ENCODE peak calls at places on chromosome 16, in seven cellular contexts. O, N, U, P, S, E and Q are unnamed samples.

GRCh38 chr16:77949445-77949844 is 72.9 kb upstream of the CLEC3A start:
- DNase-seq in O (no peak), N (no peak), U (no peak), P (no peak), S (no peak), E (no peak), Q (no peak)

GRCh38 chr16:66551362-66551761 is 1.0 kb upstream of the CKLF start:
- DNase-seq in O (peak), N (peak), U (peak), P (peak), S (peak), E (no peak), Q (no peak)

GRCh38 chr16:68300736-68301459 is 9.8 kb downstream of the SLC7A6OS start:
- DNase-seq in O (no peak), N (no peak), U (no peak), P (no peak), S (no peak), E (no peak), Q (no peak)

GRCh38 chr16:12421688-12422087 is 382.0 kb downstream of the CPPED1 start:
- DNase-seq in O (no peak), N (no peak), U (no peak), P (no peak), S (no peak), E (no peak), Q (no peak)

GRCh38 chr16:66979011-66979717 is 9.2 kb upstream of the CES4A start:
- DNase-seq in O (peak), N (no peak), U (no peak), P (no peak), S (peak), E (no peak), Q (no peak)

GRCh38 chr16:80990978-80991377 is 15.7 kb downstream of the CMC2 start:
- DNase-seq in O (no peak), N (no peak), U (no peak), P (no peak), S (no peak), E (no peak), Q (no peak)

GRCh38 chr16:50836121-50836541 is 94.2 kb downstream of the CYLD start:
- DNase-seq in O (no peak), N (no peak), U (peak), P (no peak), S (no peak), E (no peak), Q (no peak)

GRCh38 chr16:55569025-55569424 is 2.5 kb downstream of the CAPNS2 start:
- DNase-seq in O (no peak), N (no peak), U (peak), P (no peak), S (peak), E (no peak), Q (no peak)

GRCh38 chr16:11526921-11527320 is 59.8 kb downstream of the LITAF start:
- DNase-seq in O (no peak), N (no peak), U (no peak), P (no peak), S (no peak), E (no peak), Q (no peak)

GRCh38 chr16:55051571-55051970 is 120.9 kb downstream of the IRX5 start:
- DNase-seq in O (no peak), N (no peak), U (no peak), P (no peak), S (no peak), E (no peak), Q (no peak)

GRCh38 chr16:30665830-30666190 is 7.6 kb downstream of the FBRS start:
- DNase-seq in O (no peak), N (no peak), U (peak), P (no peak), S (no peak), E (no peak), Q (no peak)

GRCh38 chr16:48003226-48003907 is 152.4 kb downstream of the ABCC12 start:
- DNase-seq in O (no peak), N (no peak), U (no peak), P (no peak), S (peak), E (no peak), Q (no peak)

GRCh38 chr16:9602201-9602600 is 510.8 kb downstream of the HAPSTR1 start:
- DNase-seq in O (no peak), N (no peak), U (no peak), P (no peak), S (no peak), E (no peak), Q (no peak)

GRCh38 chr16:19517424-19518089 is 4.3 kb downstream of the GDE1 start:
- DNase-seq in O (no peak), N (no peak), U (peak), P (no peak), S (peak), E (no peak), Q (peak)

GRCh38 chr16:2792945-2793344 is 5.3 kb upstream of the PRSS41 start:
- DNase-seq in O (no peak), N (no peak), U (no peak), P (no peak), S (no peak), E (no peak), Q (no peak)
- TF ChIP-seq CTCF in O (no peak), N (no peak), U (no peak), P (no peak), S (no peak), E (no peak), Q (no peak)

GRCh38 chr16:16997349-16997748 is 473.4 kb downstream of the XYLT1 start:
- DNase-seq in O (no peak), N (no peak), U (no peak), P (no peak), S (no peak), E (no peak), Q (no peak)

GRCh38 chr16:17001471-17001870 is 469.3 kb downstream of the XYLT1 start:
- DNase-seq in O (no peak), N (no peak), U (no peak), P (no peak), S (no peak), E (no peak), Q (no peak)

GRCh38 chr16:16994831-16995230 is 475.9 kb downstream of the XYLT1 start:
- DNase-seq in O (no peak), N (no peak), U (no peak), P (no peak), S (no peak), E (no peak), Q (no peak)

GRCh38 chr16:16992986-16993783 is 477.6 kb downstream of the XYLT1 start:
- DNase-seq in O (no peak), N (no peak), U (no peak), P (peak), S (no peak), E (no peak), Q (no peak)

GRCh38 chr16:16996830-16997229 is 473.9 kb downstream of the XYLT1 start:
- DNase-seq in O (no peak), N (no peak), U (no peak), P (no peak), S (no peak), E (no peak), Q (no peak)
- TF ChIP-seq CTCF in O (no peak), N (no peak), U (no peak), P (no peak), S (no peak), E (no peak), Q (no peak)

GRCh38 chr16:62208934-62209333 is 172.7 kb upstream of the CDH8 start:
- DNase-seq in O (no peak), N (no peak), U (no peak), P (no peak), S (no peak), E (no peak), Q (no peak)

GRCh38 chr16:62213763-62214162 is 177.5 kb upstream of the CDH8 start:
- DNase-seq in O (no peak), N (no peak), U (no peak), P (peak), S (peak), E (no peak), Q (no peak)
- TF ChIP-seq CTCF in O (no peak), N (no peak), U (no peak), P (peak), S (peak), E (no peak), Q (no peak)

DNA sequence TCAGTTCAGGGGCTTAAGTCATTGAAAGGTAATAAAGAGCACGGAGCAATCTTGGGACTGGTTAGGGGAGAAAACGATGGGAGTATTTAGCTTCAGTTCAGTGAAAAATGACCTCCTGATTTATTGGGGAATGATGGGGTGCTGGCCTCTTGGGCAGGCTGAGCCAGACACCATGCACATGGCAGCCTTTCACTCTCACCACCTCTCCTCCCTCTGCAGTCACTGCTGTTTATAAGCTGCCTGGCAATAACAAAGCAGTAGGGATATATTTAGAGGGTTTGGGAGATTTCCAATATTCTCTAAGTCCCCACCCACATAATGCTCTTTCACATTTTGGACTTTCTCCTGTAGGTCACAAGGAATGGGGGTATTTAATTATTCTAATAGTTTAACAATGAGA is 140.5 kb upstream of the HS3ST2 start:
- DNase-seq in O (no peak), N (no peak), U (no peak), P (no peak), S (no peak), E (no peak), Q (no peak)
- TF ChIP-seq CTCF in O (no peak), N (no peak), U (no peak), P (no peak), S (no peak), E (no peak), Q (no peak)

GRCh38 chr16:88084881-88085280 is 133.6 kb downstream of the BANP start:
- DNase-seq in O (no peak), N (no peak), U (peak), P (no peak), S (no peak), E (no peak), Q (no peak)
- TF ChIP-seq CTCF in O (no peak), N (no peak), U (no peak), P (no peak), S (no peak), E (no peak), Q (no peak)

DNA sequence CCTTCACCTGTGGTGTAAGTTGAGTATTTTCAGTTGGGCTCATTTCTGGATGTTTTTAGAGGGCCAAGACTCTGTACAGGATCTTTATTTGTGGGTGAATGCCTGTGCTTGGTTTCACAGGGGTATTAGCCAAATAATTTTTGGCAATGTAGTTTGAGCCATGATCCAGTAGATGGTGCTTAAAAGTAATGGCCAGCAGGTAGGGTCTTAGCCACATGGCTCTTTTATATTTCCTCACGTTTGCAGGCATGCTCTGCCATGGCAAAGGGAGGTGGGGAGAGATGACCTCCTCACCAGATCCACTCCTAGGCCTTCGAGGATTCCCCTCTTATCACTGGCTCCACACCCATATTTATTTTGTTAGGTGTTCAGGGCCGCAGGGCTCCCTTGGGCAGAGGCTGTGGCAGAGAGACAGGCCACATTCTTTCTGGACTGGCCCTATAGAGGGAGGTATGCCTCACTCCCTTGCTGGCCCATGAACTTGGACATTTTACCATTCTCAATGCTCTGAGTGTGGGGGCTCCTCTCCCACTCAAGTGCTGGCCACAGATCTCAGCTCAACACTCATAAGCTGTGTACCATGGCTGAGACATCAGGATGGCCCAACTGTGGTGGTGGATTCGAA is 417.1 kb downstream of the XYLT1 start:
- DNase-seq in O (no peak), N (no peak), U (no peak), P (no peak), S (no peak), E (no peak), Q (no peak)
- TF ChIP-seq CTCF in O (no peak), N (no peak), U (no peak), P (no peak), S (no peak), E (no peak), Q (no peak)

DNA sequence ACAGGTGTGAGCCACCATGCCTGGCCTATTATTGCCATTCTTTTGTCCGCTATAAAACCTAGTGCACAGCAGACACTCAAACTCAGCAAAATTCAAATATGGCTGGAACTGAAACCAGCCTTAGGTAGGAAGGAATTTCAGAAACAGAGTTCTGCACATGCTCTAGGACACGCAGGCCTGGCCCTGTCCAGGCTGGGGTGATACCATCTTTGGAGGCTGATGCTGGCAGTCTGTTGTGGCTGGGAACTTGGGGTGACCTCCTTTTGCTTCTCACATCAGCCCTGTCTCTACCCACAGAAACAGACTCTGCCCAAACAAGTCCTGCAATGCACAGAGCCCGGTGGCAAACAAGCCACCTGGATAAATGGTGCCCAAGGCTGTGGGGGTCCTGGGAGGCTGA is 12.6 kb upstream of the KIFC3 start:
- DNase-seq in O (no peak), N (no peak), U (no peak), P (no peak), S (peak), E (no peak), Q (no peak)
- TF ChIP-seq CTCF in O (no peak), N (no peak), U (no peak), P (no peak), S (no peak), E (no peak), Q (no peak)